ENCODE peak calls at places on chromosomes 5 and 9, in eight cellular contexts. One of them, this sample, is unnamed.

GRCh38 chr9:21576331-21577189 is 94.4 kb upstream of the IFNE start:
- DNase-seq in endodermal cell: peak; percentile 42
- DNase-seq in adrenal gland: no peak
- DNase-seq in HFFc6: peak; percentile 88
- DNase-seq in choroid plexus epithelial cell: peak; percentile 97
- DNase-seq in MM.1S: no peak
- DNase-seq in GM12865: peak; percentile 56
- DNase-seq in fibroblast of pulmonary artery: peak; percentile 94
- DNase-seq in this sample: no peak

GRCh38 chr9:96487949-96488348 is 38.0 kb downstream of the HABP4 start:
- DNase-seq in fibroblast of pulmonary artery: peak; percentile 71
- DNase-seq in GM12865: no peak
- DNase-seq in choroid plexus epithelial cell: peak; percentile 84
- DNase-seq in HFFc6: no peak
- DNase-seq in MM.1S: no peak
- DNase-seq in endodermal cell: no peak
- DNase-seq in adrenal gland: no peak
- DNase-seq in this sample: no peak

GRCh38 chr5:82720213-82720612 is 357.0 kb downstream of the TMEM167A start:
- DNase-seq in endodermal cell: no peak
- DNase-seq in adrenal gland: no peak
- DNase-seq in choroid plexus epithelial cell: no peak
- DNase-seq in GM12865: no peak
- DNase-seq in fibroblast of pulmonary artery: peak; percentile 18
- DNase-seq in MM.1S: no peak
- DNase-seq in HFFc6: no peak
- DNase-seq in this sample: no peak

GRCh38 chr5:15993934-15994333 is 185.7 kb downstream of the MARCHF11 start:
- DNase-seq in MM.1S: no peak
- DNase-seq in endodermal cell: no peak
- DNase-seq in choroid plexus epithelial cell: peak; percentile 26
- DNase-seq in adrenal gland: no peak
- DNase-seq in HFFc6: peak; percentile 11
- DNase-seq in fibroblast of pulmonary artery: peak; percentile 32
- DNase-seq in GM12865: no peak
- DNase-seq in this sample: no peak

GRCh38 chr5:65663804-65664521 is 39.1 kb downstream of the SHLD3 start:
- DNase-seq in adrenal gland: no peak
- DNase-seq in GM12865: no peak
- DNase-seq in fibroblast of pulmonary artery: peak; percentile 43
- DNase-seq in endodermal cell: peak; percentile 55
- DNase-seq in HFFc6: peak; percentile 22
- DNase-seq in choroid plexus epithelial cell: peak; percentile 16
- DNase-seq in MM.1S: no peak
- DNase-seq in this sample: no peak

GRCh38 chr5:171782332-171782966 is 3.2 kb upstream of the SMIM23 start:
- DNase-seq in MM.1S: no peak
- DNase-seq in GM12865: no peak
- DNase-seq in fibroblast of pulmonary artery: no peak
- DNase-seq in endodermal cell: peak; percentile 10
- DNase-seq in choroid plexus epithelial cell: no peak
- DNase-seq in HFFc6: no peak
- DNase-seq in adrenal gland: no peak
- DNase-seq in this sample: no peak

GRCh38 chr5:10364186-10364689 is 10.7 kb downstream of the MARCHF6 start:
- DNase-seq in choroid plexus epithelial cell: no peak
- DNase-seq in endodermal cell: no peak
- DNase-seq in HFFc6: no peak
- DNase-seq in GM12865: peak; percentile 41
- DNase-seq in adrenal gland: no peak
- DNase-seq in MM.1S: peak; percentile 44
- DNase-seq in fibroblast of pulmonary artery: no peak
- DNase-seq in this sample: no peak

GRCh38 chr5:135195267-135195603 is 161.2 kb upstream of the PITX1 start:
- DNase-seq in HFFc6: no peak
- DNase-seq in endodermal cell: no peak
- DNase-seq in fibroblast of pulmonary artery: peak; percentile 46
- DNase-seq in GM12865: no peak
- DNase-seq in MM.1S: no peak
- DNase-seq in adrenal gland: no peak
- DNase-seq in choroid plexus epithelial cell: no peak
- DNase-seq in this sample: no peak

GRCh38 chr5:34740306-34740891 is 84.3 kb downstream of the RAI14 start:
- DNase-seq in fibroblast of pulmonary artery: no peak
- DNase-seq in endodermal cell: no peak
- DNase-seq in HFFc6: no peak
- DNase-seq in adrenal gland: no peak
- DNase-seq in MM.1S: no peak
- DNase-seq in GM12865: no peak
- DNase-seq in choroid plexus epithelial cell: peak; percentile 38
- DNase-seq in this sample: no peak

GRCh38 chr5:73822989-73823339 is 197.0 kb downstream of the ARHGEF28 start:
- DNase-seq in adrenal gland: no peak
- DNase-seq in GM12865: no peak
- DNase-seq in endodermal cell: no peak
- DNase-seq in MM.1S: no peak
- DNase-seq in HFFc6: no peak
- DNase-seq in fibroblast of pulmonary artery: peak; percentile 26
- DNase-seq in choroid plexus epithelial cell: peak; percentile 62
- DNase-seq in this sample: no peak

GRCh38 chr5:83899351-83899970 is 178.8 kb upstream of the HAPLN1 start:
- DNase-seq in GM12865: no peak
- DNase-seq in MM.1S: no peak
- DNase-seq in adrenal gland: no peak
- DNase-seq in choroid plexus epithelial cell: peak; percentile 33
- DNase-seq in HFFc6: no peak
- DNase-seq in endodermal cell: no peak
- DNase-seq in fibroblast of pulmonary artery: no peak
- DNase-seq in this sample: no peak

GRCh38 chr5:172417983-172418630 is 36.2 kb downstream of the SH3PXD2B start:
- DNase-seq in MM.1S: no peak
- DNase-seq in fibroblast of pulmonary artery: peak; percentile 100
- DNase-seq in adrenal gland: peak; percentile 95
- DNase-seq in choroid plexus epithelial cell: peak; percentile 99
- DNase-seq in endodermal cell: no peak
- DNase-seq in HFFc6: peak; percentile 85
- DNase-seq in GM12865: no peak
- DNase-seq in this sample: no peak

GRCh38 chr9:69675563-69675962 is 3.4 kb upstream of the APBA1 start:
- DNase-seq in choroid plexus epithelial cell: no peak
- DNase-seq in MM.1S: peak; percentile 29
- DNase-seq in adrenal gland: no peak
- DNase-seq in endodermal cell: no peak
- DNase-seq in GM12865: no peak
- DNase-seq in HFFc6: no peak
- DNase-seq in fibroblast of pulmonary artery: no peak
- DNase-seq in this sample: no peak

GRCh38 chr9:33170464-33171156 is 3.5 kb upstream of the B4GALT1 start:
- DNase-seq in choroid plexus epithelial cell: peak; percentile 22
- DNase-seq in MM.1S: no peak
- DNase-seq in HFFc6: no peak
- DNase-seq in fibroblast of pulmonary artery: no peak
- DNase-seq in endodermal cell: peak; percentile 80
- DNase-seq in GM12865: peak; percentile 51
- DNase-seq in adrenal gland: peak; percentile 59
- DNase-seq in this sample: no peak

GRCh38 chr5:175103746-175104145 is 340.2 kb downstream of the DRD1 start:
- DNase-seq in choroid plexus epithelial cell: no peak
- DNase-seq in HFFc6: no peak
- DNase-seq in endodermal cell: no peak
- DNase-seq in adrenal gland: no peak
- DNase-seq in MM.1S: no peak
- DNase-seq in GM12865: no peak
- DNase-seq in fibroblast of pulmonary artery: no peak
- DNase-seq in this sample: no peak

GRCh38 chr5:32753051-32753450 is 41.9 kb downstream of the NPR3 start:
- DNase-seq in fibroblast of pulmonary artery: peak; percentile 28
- DNase-seq in choroid plexus epithelial cell: peak; percentile 36
- DNase-seq in endodermal cell: no peak
- DNase-seq in adrenal gland: no peak
- DNase-seq in GM12865: no peak
- DNase-seq in HFFc6: peak; percentile 47
- DNase-seq in MM.1S: no peak
- DNase-seq in this sample: no peak

DNA sequence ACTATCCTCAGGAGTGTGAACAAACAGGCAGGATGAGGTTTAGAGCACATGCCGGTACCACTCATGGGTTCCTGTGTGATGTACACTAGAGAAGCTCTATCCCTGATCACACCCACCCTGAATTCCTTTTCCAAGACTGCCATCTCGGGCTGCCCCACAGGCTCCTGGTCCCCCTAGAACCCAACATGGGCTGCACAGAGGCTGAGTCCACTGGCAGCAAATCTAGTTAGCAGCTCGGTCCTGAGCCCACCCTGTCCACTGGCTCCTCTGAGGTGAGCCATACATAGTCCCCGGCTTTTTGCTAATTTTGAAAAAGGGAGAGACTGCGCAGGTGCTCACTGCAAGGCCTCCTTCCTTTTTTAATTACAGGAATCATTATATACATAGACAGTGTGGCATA is 227.0 kb downstream of the FSTL4 start:
- DNase-seq in choroid plexus epithelial cell: no peak
- DNase-seq in fibroblast of pulmonary artery: no peak
- DNase-seq in HFFc6: no peak
- DNase-seq in MM.1S: no peak
- DNase-seq in endodermal cell: no peak
- DNase-seq in adrenal gland: no peak
- DNase-seq in GM12865: no peak
- DNase-seq in this sample: no peak
- TF ChIP-seq CTCF in choroid plexus epithelial cell: no peak
- TF ChIP-seq CTCF in fibroblast of pulmonary artery: no peak
- TF ChIP-seq CTCF in HFFc6: no peak
- TF ChIP-seq CTCF in MM.1S: no peak
- TF ChIP-seq CTCF in endodermal cell: no peak
- TF ChIP-seq CTCF in adrenal gland: no peak
- TF ChIP-seq CTCF in GM12865: no peak
- TF ChIP-seq CTCF in this sample: no peak

GRCh38 chr9:136553581-136553980 is 7.7 kb upstream of the NOTCH1 start:
- DNase-seq in GM12865: no peak
- DNase-seq in choroid plexus epithelial cell: no peak
- DNase-seq in fibroblast of pulmonary artery: no peak
- DNase-seq in adrenal gland: no peak
- DNase-seq in MM.1S: no peak
- DNase-seq in HFFc6: no peak
- DNase-seq in endodermal cell: no peak
- DNase-seq in this sample: no peak

GRCh38 chr9:136550439-136551085 is 4.7 kb upstream of the NOTCH1 start:
- DNase-seq in HFFc6: no peak
- DNase-seq in GM12865: no peak
- DNase-seq in MM.1S: no peak
- DNase-seq in choroid plexus epithelial cell: no peak
- DNase-seq in endodermal cell: no peak
- DNase-seq in adrenal gland: no peak
- DNase-seq in fibroblast of pulmonary artery: no peak
- DNase-seq in this sample: no peak

GRCh38 chr9:136551401-136552116 is 5.7 kb upstream of the NOTCH1 start:
- DNase-seq in choroid plexus epithelial cell: peak; percentile 42
- DNase-seq in fibroblast of pulmonary artery: peak; percentile 69
- DNase-seq in MM.1S: no peak
- DNase-seq in HFFc6: peak; percentile 46
- DNase-seq in adrenal gland: peak; percentile 67
- DNase-seq in endodermal cell: peak; percentile 86
- DNase-seq in GM12865: peak; percentile 72
- DNase-seq in this sample: peak; percentile 84

GRCh38 chr9:136554870-136555269 is 9.0 kb upstream of the NOTCH1 start:
- DNase-seq in GM12865: no peak
- DNase-seq in HFFc6: no peak
- DNase-seq in endodermal cell: no peak
- DNase-seq in MM.1S: no peak
- DNase-seq in adrenal gland: no peak
- DNase-seq in choroid plexus epithelial cell: no peak
- DNase-seq in fibroblast of pulmonary artery: no peak
- DNase-seq in this sample: no peak

GRCh38 chr9:136552117-136552685 is 6.4 kb upstream of the NOTCH1 start:
- DNase-seq in choroid plexus epithelial cell: peak; percentile 50
- DNase-seq in MM.1S: no peak
- DNase-seq in endodermal cell: no peak
- DNase-seq in HFFc6: peak; percentile 79
- DNase-seq in GM12865: peak; percentile 65
- DNase-seq in adrenal gland: no peak
- DNase-seq in fibroblast of pulmonary artery: peak; percentile 59
- DNase-seq in this sample: peak; percentile 77
- TF ChIP-seq CTCF in choroid plexus epithelial cell: no peak
- TF ChIP-seq CTCF in MM.1S: no peak
- TF ChIP-seq CTCF in endodermal cell: no peak
- TF ChIP-seq CTCF in HFFc6: no peak
- TF ChIP-seq CTCF in GM12865: no peak
- TF ChIP-seq CTCF in adrenal gland: no peak
- TF ChIP-seq CTCF in fibroblast of pulmonary artery: no peak
- TF ChIP-seq CTCF in this sample: no peak

DNA sequence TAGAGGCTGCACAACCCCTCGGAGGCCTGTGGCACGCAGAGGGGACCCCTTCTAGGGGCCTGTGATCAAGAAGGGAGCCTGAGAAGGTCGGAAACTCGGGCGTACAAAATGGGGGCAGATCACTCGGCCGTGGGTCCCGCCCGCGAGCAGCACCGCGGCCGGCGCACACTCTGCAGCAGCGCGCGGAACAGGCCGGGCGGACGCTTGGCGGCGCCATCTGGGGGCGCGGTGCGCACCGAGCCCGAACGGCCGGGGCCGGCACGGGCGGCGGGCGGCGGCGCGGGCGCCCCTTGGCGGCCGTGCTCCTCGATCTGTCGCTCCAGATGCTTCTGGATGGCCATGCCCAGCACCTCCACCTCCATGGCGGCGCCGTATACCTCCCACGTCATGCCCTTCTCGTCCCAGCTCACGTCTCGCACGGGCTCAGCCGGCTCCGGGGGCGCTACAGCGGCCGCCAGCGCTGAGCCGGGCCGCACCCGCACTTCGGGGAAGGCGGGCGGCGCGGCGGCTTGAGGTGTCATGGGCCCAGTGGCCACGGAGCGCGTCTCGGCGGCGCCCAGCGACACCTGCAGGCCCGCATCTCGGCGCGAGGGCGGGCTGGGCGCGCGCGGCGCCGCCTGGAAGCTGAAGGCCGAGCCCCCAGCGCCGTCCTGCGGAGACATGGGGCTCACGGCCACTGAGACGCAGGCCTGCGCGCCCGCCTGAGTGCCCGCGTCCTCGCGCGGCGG is 13.1 kb downstream of the GPRIN1 start:
- DNase-seq in HFFc6: no peak
- DNase-seq in endodermal cell: peak; percentile 90
- DNase-seq in adrenal gland: peak; percentile 50
- DNase-seq in fibroblast of pulmonary artery: peak; percentile 36
- DNase-seq in choroid plexus epithelial cell: peak; percentile 37
- DNase-seq in MM.1S: no peak
- DNase-seq in GM12865: peak; percentile 13
- DNase-seq in this sample: peak; percentile 88
- TF ChIP-seq CTCF in HFFc6: no peak
- TF ChIP-seq CTCF in endodermal cell: peak; percentile 69
- TF ChIP-seq CTCF in adrenal gland: no peak
- TF ChIP-seq CTCF in fibroblast of pulmonary artery: no peak
- TF ChIP-seq CTCF in choroid plexus epithelial cell: peak; percentile 21
- TF ChIP-seq CTCF in MM.1S: no peak
- TF ChIP-seq CTCF in GM12865: no peak
- TF ChIP-seq CTCF in this sample: peak; percentile 50

DNA sequence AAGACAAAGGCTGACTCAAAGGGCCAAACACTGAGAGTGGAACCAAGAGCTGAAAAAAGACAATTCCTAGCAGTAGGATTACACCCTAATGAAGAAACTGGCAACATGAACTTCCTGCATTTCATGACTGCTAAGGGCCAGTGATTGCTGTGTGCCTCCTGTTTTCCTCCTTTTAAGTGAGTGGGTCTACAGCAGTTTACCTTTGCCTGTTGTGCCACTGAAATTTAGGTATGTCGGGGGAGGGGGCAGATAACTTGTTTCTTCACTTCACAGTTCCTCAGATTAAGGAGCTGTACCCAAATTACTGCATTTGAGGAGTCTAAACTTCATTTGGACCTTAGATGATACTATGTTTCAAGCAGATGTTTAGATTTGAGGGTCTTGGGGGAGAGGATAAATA is 191.7 kb downstream of the MCTP1 start:
- DNase-seq in MM.1S: no peak
- DNase-seq in adrenal gland: no peak
- DNase-seq in GM12865: no peak
- DNase-seq in choroid plexus epithelial cell: no peak
- DNase-seq in endodermal cell: peak; percentile 64
- DNase-seq in HFFc6: no peak
- DNase-seq in fibroblast of pulmonary artery: no peak
- DNase-seq in this sample: no peak
- TF ChIP-seq CTCF in MM.1S: no peak
- TF ChIP-seq CTCF in adrenal gland: no peak
- TF ChIP-seq CTCF in GM12865: no peak
- TF ChIP-seq CTCF in choroid plexus epithelial cell: no peak
- TF ChIP-seq CTCF in endodermal cell: no peak
- TF ChIP-seq CTCF in HFFc6: no peak
- TF ChIP-seq CTCF in fibroblast of pulmonary artery: no peak
- TF ChIP-seq CTCF in this sample: no peak